ENCODE peak calls at places on chromosomes 7 and 10, in five cellular contexts. K, X, S, V and Q are unnamed samples.

GRCh38 chr10:1368772-1369171 is 312.6 kb downstream of the WDR37 start:
- DNase-seq in X (no peak), V (peak; percentile 73), K (no peak), S (no peak), Q (peak; percentile 64)

GRCh38 chr7:94266278-94266677 is 128.4 kb upstream of the COL1A2 start:
- DNase-seq in X (no peak), K (no peak), S (no peak), V (no peak), Q (no peak)

GRCh38 chr10:9294132-9294663 is 1239.7 kb downstream of the GATA3 start:
- DNase-seq in V (no peak), X (no peak), K (no peak), S (no peak), Q (no peak)

GRCh38 chr10:132532784-132533560 is 4.6 kb upstream of the INPP5A start:
- DNase-seq in X (peak; percentile 56), V (no peak), S (no peak), K (no peak), Q (peak; percentile 32)

GRCh38 chr10:116728526-116729096 is 13.8 kb downstream of the HSPA12A start:
- DNase-seq in S (no peak), K (no peak), X (no peak), V (no peak), Q (no peak)

GRCh38 chr7:130289478-130289877 is 3.5 kb upstream of the CPA4 start:
- DNase-seq in V (no peak), S (no peak), K (no peak), X (no peak), Q (no peak)

GRCh38 chr10:10209152-10209551 is 808.5 kb upstream of the CELF2 start:
- DNase-seq in K (no peak), V (no peak), S (no peak), X (no peak), Q (no peak)

GRCh38 chr7:98283127-98283886 is 1.8 kb downstream of the BRI3 start:
- DNase-seq in X (no peak), V (no peak), K (no peak), S (no peak), Q (no peak)

GRCh38 chr7:39969431-39969830 is 19.4 kb downstream of the CDK13 start:
- DNase-seq in X (no peak), S (no peak), K (no peak), V (no peak), Q (no peak)

GRCh38 chr10:12539350-12540164 is 190.2 kb downstream of the CAMK1D start:
- DNase-seq in K (no peak), S (no peak), V (no peak), X (no peak), Q (no peak)

GRCh38 chr7:114922652-114923402 is 933 bp downstream of the MDFIC start:
- DNase-seq in X (no peak), V (peak; percentile 46), K (peak; percentile 20), S (peak; percentile 46), Q (peak; percentile 53)

GRCh38 chr10:100109670-100110069 is 28.0 kb upstream of the CPN1 start:
- DNase-seq in V (no peak), S (no peak), X (no peak), K (no peak), Q (no peak)

GRCh38 chr10:46305430-46305808 is 18.6 kb downstream of the ANTXRL start:
- DNase-seq in S (no peak), K (no peak), V (no peak), X (no peak), Q (no peak)

GRCh38 chr10:12484945-12485805 is 135.8 kb downstream of the CAMK1D start:
- DNase-seq in S (no peak), X (no peak), V (no peak), K (no peak), Q (no peak)

GRCh38 chr10:20841419-20841818 is 55.7 kb downstream of the NEBL start:
- DNase-seq in K (no peak), V (no peak), S (no peak), X (no peak), Q (no peak)

GRCh38 chr10:98467506-98468318 is 21.0 kb upstream of the HPS1 start:
- DNase-seq in V (peak; percentile 91), K (no peak), S (peak; percentile 39), X (peak; percentile 8), Q (peak; percentile 90)

GRCh38 chr10:24912214-24912613 is 40.2 kb downstream of the PRTFDC1 start:
- DNase-seq in X (no peak), V (no peak), K (no peak), S (no peak), Q (no peak)

GRCh38 chr10:88041243-88042161 is 178.1 kb downstream of the PTEN start:
- DNase-seq in V (no peak), X (no peak), K (no peak), S (no peak), Q (no peak)

GRCh38 chr10:31186225-31187010 is 132.6 kb upstream of the ZEB1 start:
- DNase-seq in S (no peak), V (no peak), X (no peak), K (no peak), Q (no peak)

GRCh38 chr10:8060010-8060703 is 5.7 kb downstream of the GATA3 start:
- DNase-seq in K (no peak), S (no peak), V (no peak), X (no peak), Q (no peak)

GRCh38 chr10:19620867-19621266 is 195.4 kb upstream of the PLXDC2 start:
- DNase-seq in K (no peak), V (no peak), X (no peak), S (no peak), Q (no peak)

GRCh38 chr7:8515786-8516185 is 82.4 kb downstream of the NXPH1 start:
- DNase-seq in K (no peak), V (no peak), S (no peak), X (no peak), Q (no peak)

GRCh38 chr7:51069411-51070083 is 247.1 kb downstream of the COBL start:
- DNase-seq in X (peak; percentile 74), S (no peak), K (no peak), V (no peak), Q (no peak)

GRCh38 chr7:3436746-3437145 is 135.7 kb downstream of the SDK1 start:
- DNase-seq in S (no peak), K (no peak), V (no peak), X (no peak), Q (peak; percentile 29)

GRCh38 chr7:103577059-103577458 is 131.1 kb upstream of the SLC26A5 start:
- DNase-seq in V (no peak), S (no peak), K (no peak), X (no peak), Q (no peak)

GRCh38 chr10:119750391-119751230 is 24.8 kb downstream of the INPP5F start:
- DNase-seq in X (peak; percentile 6), K (no peak), V (peak; percentile 79), S (peak; percentile 31), Q (peak; percentile 54)

GRCh38 chr7:123845823-123846216 is 851 bp downstream of the HYAL4 start:
- DNase-seq in X (no peak), V (no peak), S (no peak), K (no peak), Q (no peak)

GRCh38 chr7:28855538-28856217 is 102.5 kb downstream of the TRIL start:
- DNase-seq in X (no peak), K (no peak), V (no peak), S (no peak), Q (peak; percentile 71)